ENCODE peak calls at places on chromosome 3, in nine cellular contexts. B is endodermal cell, W is GM12865, N is IMR-90, U is fibroblast of pulmonary artery, M is GM20000, V is mesothelial cell of epicardium, F is GM13976, Y is AG09309. O is an unnamed sample.

GRCh38 chr3:177294221-177294620 is 96.9 kb upstream of the TBL1XR1 start:
- DNase-seq in N (peak), F (no peak), U (peak), V (no peak), W (no peak), M (no peak), B (no peak), Y (peak), O (no peak)

GRCh38 chr3:120625199-120625598 is 29.1 kb downstream of the NDUFB4 start:
- DNase-seq in F (no peak), M (no peak), W (no peak), Y (no peak), V (no peak), B (no peak), U (no peak), N (no peak), O (no peak)

GRCh38 chr3:134077649-134078081 is 47.9 kb upstream of the SLCO2A1 start:
- DNase-seq in B (peak), F (no peak), U (no peak), Y (no peak), W (no peak), V (no peak), N (no peak), M (no peak), O (peak)

GRCh38 chr3:65935724-65936123 is 103.0 kb downstream of the MAGI1 start:
- DNase-seq in U (no peak), N (no peak), W (no peak), Y (no peak), V (no peak), B (no peak), M (no peak), F (no peak), O (no peak)

GRCh38 chr3:23712656-23713559 is 92.8 kb upstream of the UBE2E1 start:
- DNase-seq in Y (peak), W (no peak), M (no peak), B (peak), U (peak), F (no peak), N (peak), V (no peak), O (peak)

GRCh38 chr3:56491566-56491965 is 23.3 kb upstream of the ERC2 start:
- DNase-seq in M (no peak), F (no peak), U (no peak), N (no peak), V (no peak), W (no peak), B (no peak), Y (no peak), O (no peak)

GRCh38 chr3:155387571-155387970 is 94.1 kb upstream of the STRIT1 start:
- DNase-seq in N (no peak), B (no peak), W (no peak), F (no peak), U (no peak), Y (no peak), M (no peak), V (no peak), O (no peak)

GRCh38 chr3:66396161-66396760 is 104.6 kb downstream of the LRIG1 start:
- DNase-seq in F (no peak), N (no peak), Y (no peak), M (no peak), B (peak), W (no peak), U (no peak), V (no peak), O (no peak)

GRCh38 chr3:50170689-50171088 is 15.6 kb downstream of the SEMA3F start:
- DNase-seq in N (peak), Y (peak), U (peak), M (no peak), B (no peak), F (no peak), V (no peak), W (no peak), O (no peak)

GRCh38 chr3:189745622-189746021 is 114.4 kb downstream of the TP63 start:
- DNase-seq in B (no peak), N (no peak), V (no peak), Y (no peak), U (no peak), F (no peak), W (no peak), M (no peak), O (no peak)

GRCh38 chr3:189739396-189739795 is 108.2 kb downstream of the TP63 start:
- DNase-seq in W (no peak), U (no peak), N (no peak), V (no peak), Y (no peak), B (no peak), F (no peak), M (no peak), O (no peak)

GRCh38 chr3:189748046-189748445 is 116.9 kb downstream of the TP63 start:
- DNase-seq in W (no peak), F (no peak), Y (no peak), U (no peak), V (no peak), B (no peak), N (no peak), M (no peak), O (no peak)

DNA sequence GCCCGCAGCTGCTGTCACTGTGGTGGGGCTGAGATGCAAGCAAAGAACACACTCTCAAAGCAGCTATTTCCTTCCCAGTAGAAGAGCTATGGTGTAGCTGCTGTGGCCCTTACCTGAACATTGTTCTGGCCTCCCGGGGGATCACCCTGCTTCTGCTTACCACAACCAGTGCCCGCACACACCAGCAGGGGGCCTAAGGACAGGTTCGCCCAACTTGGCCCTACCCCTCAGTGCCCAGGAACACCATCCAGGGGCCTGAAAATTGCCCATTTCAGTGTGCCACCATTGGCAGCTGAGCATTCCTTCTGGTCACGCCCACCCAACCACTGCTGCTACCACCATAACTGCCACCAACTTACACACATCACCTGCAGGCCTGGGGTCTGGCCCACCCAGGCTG is 113.0 kb downstream of the TP63 start:
- DNase-seq in N (no peak), B (peak), W (no peak), Y (no peak), U (no peak), M (no peak), V (no peak), F (no peak), O (no peak)
- TF ChIP-seq CTCF in N (no peak), B (peak), W (no peak), Y (no peak), U (no peak), M (no peak), V (no peak), F (no peak), O (no peak)

DNA sequence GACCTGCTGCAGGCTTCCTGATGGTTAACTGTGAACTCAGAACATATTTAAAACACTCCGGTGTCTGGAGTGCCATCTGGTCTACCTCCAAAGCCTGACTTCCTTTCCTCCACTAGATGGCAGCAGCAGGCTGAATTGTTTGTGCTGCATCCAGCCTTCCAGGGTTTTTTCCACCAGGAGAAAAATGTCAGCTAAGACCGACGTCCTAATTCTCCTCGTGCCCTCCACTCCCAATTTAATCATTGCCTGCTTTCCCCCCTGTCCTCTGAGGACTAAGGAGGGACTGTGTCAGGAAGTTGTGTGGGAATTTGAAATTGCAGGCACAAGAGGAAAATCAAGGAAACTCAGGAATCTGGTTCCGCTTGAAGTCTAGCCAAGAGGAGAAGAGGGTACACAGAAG is 165.2 kb upstream of the UMPS start:
- DNase-seq in W (peak), F (peak), V (peak), U (peak), M (peak), Y (peak), N (peak), B (peak), O (peak)
- TF ChIP-seq CTCF in W (peak), F (peak), V (peak), U (peak), M (peak), Y (peak), N (peak), B (peak), O (peak)

GRCh38 chr3:175605851-175606250 is 746.7 kb downstream of the NAALADL2 start:
- DNase-seq in W (no peak), F (no peak), B (no peak), N (no peak), M (no peak), U (peak), V (no peak), Y (no peak), O (no peak)
- TF ChIP-seq CTCF in W (no peak), F (no peak), B (no peak), N (no peak), M (no peak), U (no peak), V (no peak), Y (no peak), O (no peak)

DNA sequence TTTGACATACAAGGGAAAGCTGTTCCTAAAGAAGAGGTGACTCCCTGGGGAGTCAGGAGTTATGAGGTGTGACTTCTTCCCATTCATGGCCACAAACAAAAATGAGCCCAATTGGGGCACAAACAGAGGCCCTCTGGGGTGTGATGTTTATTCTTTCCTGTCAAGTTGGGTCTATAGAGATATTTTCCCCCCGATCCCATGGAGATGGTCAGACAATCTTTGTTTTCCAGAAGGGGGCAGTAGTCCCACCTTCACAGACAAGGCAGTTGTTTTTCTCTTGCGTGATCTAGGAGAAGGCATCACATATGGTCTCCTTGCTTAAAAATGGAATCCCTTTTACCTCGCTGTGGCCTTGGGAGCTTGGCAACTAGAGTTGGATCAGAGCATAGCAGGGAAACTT is 110.3 kb downstream of the MFSD1 start:
- DNase-seq in B (peak), N (no peak), W (no peak), M (no peak), U (no peak), V (no peak), F (no peak), Y (no peak), O (no peak)
- TF ChIP-seq CTCF in B (peak), N (no peak), W (no peak), M (no peak), U (no peak), V (peak), F (no peak), Y (no peak), O (peak)

DNA sequence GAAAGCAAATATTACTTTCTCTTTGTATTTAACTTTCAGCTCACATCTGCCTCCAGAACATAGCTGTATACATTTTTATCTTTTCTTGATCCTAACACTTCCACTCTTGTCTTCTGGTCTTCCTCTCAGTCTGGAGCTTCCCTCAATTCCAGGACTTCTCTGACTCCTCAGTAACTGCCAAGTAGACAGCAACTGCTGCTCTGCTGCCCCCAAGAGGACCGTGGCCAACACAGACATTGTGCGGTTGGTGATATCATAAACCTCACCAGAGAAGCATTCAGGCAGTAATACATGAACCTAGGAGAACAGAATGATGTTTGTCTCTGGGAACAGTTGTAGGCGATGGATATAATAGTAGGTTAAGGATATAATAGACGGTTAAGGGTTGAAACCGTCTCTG is 45.2 kb upstream of the FGF12 start:
- DNase-seq in Y (peak), V (no peak), N (peak), M (no peak), B (peak), W (peak), F (peak), U (peak), O (no peak)
- TF ChIP-seq CTCF in Y (peak), V (no peak), N (peak), M (no peak), B (peak), W (peak), F (no peak), U (peak), O (peak)

O was measured in BE2C.